ENCODE peak calls at places on chromosomes 7 and 10, in five cellular contexts. One of them, this sample, is unnamed.

GRCh38 chr10:16644146-16644545 is 122.5 kb upstream of the C1QL3 start:
- DNase-seq in GM23338: no peak
- DNase-seq in CD4-positive, alpha-beta T cell: no peak
- DNase-seq in transverse colon: no peak
- DNase-seq in PC-3: peak; percentile 71
- DNase-seq in this sample: no peak

GRCh38 chr10:75002351-75002725 is 109.1 kb upstream of the SAMD8 start:
- DNase-seq in transverse colon: no peak
- DNase-seq in GM23338: no peak
- DNase-seq in CD4-positive, alpha-beta T cell: no peak
- DNase-seq in PC-3: no peak
- DNase-seq in this sample: no peak

GRCh38 chr10:70135684-70136083 is 3.1 kb upstream of the AIFM2 start:
- DNase-seq in GM23338: no peak
- DNase-seq in CD4-positive, alpha-beta T cell: no peak
- DNase-seq in PC-3: no peak
- DNase-seq in transverse colon: no peak
- DNase-seq in this sample: no peak

GRCh38 chr10:121886181-121886580 is 41.6 kb downstream of the ATE1 start:
- DNase-seq in GM23338: no peak
- DNase-seq in CD4-positive, alpha-beta T cell: no peak
- DNase-seq in transverse colon: no peak
- DNase-seq in PC-3: no peak
- DNase-seq in this sample: no peak

GRCh38 chr7:75916259-75916658 is 1.3 kb downstream of the POR start:
- DNase-seq in CD4-positive, alpha-beta T cell: no peak
- DNase-seq in GM23338: no peak
- DNase-seq in transverse colon: no peak
- DNase-seq in PC-3: no peak
- DNase-seq in this sample: no peak

GRCh38 chr7:77685219-77685618 is 11.0 kb upstream of the RSBN1L start:
- DNase-seq in transverse colon: peak; percentile 26
- DNase-seq in GM23338: peak; percentile 61
- DNase-seq in CD4-positive, alpha-beta T cell: no peak
- DNase-seq in PC-3: peak; percentile 67
- DNase-seq in this sample: no peak

GRCh38 chr7:45001138-45001694 is 1.2 kb downstream of the CCM2 start:
- DNase-seq in CD4-positive, alpha-beta T cell: peak; percentile 65
- DNase-seq in GM23338: peak; percentile 71
- DNase-seq in PC-3: peak; percentile 31
- DNase-seq in transverse colon: peak; percentile 55
- DNase-seq in this sample: no peak

GRCh38 chr10:78139336-78139735 is 105.7 kb downstream of the RPS24 start:
- DNase-seq in GM23338: peak; percentile 28
- DNase-seq in CD4-positive, alpha-beta T cell: no peak
- DNase-seq in PC-3: no peak
- DNase-seq in transverse colon: no peak
- DNase-seq in this sample: no peak

GRCh38 chr7:82359426-82359825 is 84.2 kb downstream of the CACNA2D1 start:
- DNase-seq in transverse colon: no peak
- DNase-seq in GM23338: no peak
- DNase-seq in PC-3: no peak
- DNase-seq in CD4-positive, alpha-beta T cell: no peak
- DNase-seq in this sample: no peak

GRCh38 chr7:150627959-150628358 is 4.2 kb downstream of the GIMAP6 start:
- DNase-seq in CD4-positive, alpha-beta T cell: no peak
- DNase-seq in PC-3: no peak
- DNase-seq in GM23338: no peak
- DNase-seq in transverse colon: no peak
- DNase-seq in this sample: no peak

GRCh38 chr10:86836044-86836443 is 79.6 kb downstream of the BMPR1A start:
- DNase-seq in PC-3: peak; percentile 25
- DNase-seq in CD4-positive, alpha-beta T cell: no peak
- DNase-seq in GM23338: no peak
- DNase-seq in transverse colon: no peak
- DNase-seq in this sample: no peak

GRCh38 chr7:141452911-141453310 is 98.3 kb upstream of the AGK start:
- DNase-seq in PC-3: no peak
- DNase-seq in CD4-positive, alpha-beta T cell: no peak
- DNase-seq in transverse colon: no peak
- DNase-seq in GM23338: no peak
- DNase-seq in this sample: no peak

GRCh38 chr10:52615756-52616419 is 156.7 kb downstream of the MBL2 start:
- DNase-seq in CD4-positive, alpha-beta T cell: no peak
- DNase-seq in PC-3: peak; percentile 49
- DNase-seq in transverse colon: no peak
- DNase-seq in GM23338: no peak
- DNase-seq in this sample: no peak

GRCh38 chr10:68560916-68561691 is 967 bp downstream of the TET1 start:
- DNase-seq in transverse colon: peak; percentile 11
- DNase-seq in GM23338: peak; percentile 69
- DNase-seq in CD4-positive, alpha-beta T cell: no peak
- DNase-seq in PC-3: no peak
- DNase-seq in this sample: no peak

GRCh38 chr10:88883443-88883799 is 3.4 kb downstream of the STAMBPL1 start:
- DNase-seq in transverse colon: no peak
- DNase-seq in GM23338: no peak
- DNase-seq in CD4-positive, alpha-beta T cell: no peak
- DNase-seq in PC-3: no peak
- DNase-seq in this sample: no peak

GRCh38 chr10:88880287-88881094 is 446 bp downstream of the STAMBPL1 start:
- DNase-seq in GM23338: peak; percentile 87
- DNase-seq in CD4-positive, alpha-beta T cell: peak; percentile 65
- DNase-seq in PC-3: peak; percentile 79
- DNase-seq in transverse colon: peak; percentile 85
- DNase-seq in this sample: peak; percentile 80

GRCh38 chr10:88879754-88880286 is at the start of gene STAMBPL1:
- DNase-seq in GM23338: no peak
- DNase-seq in CD4-positive, alpha-beta T cell: peak; percentile 79
- DNase-seq in PC-3: peak; percentile 27
- DNase-seq in transverse colon: peak; percentile 77
- DNase-seq in this sample: no peak

GRCh38 chr10:88881335-88881734 is 1.3 kb downstream of the STAMBPL1 start:
- DNase-seq in GM23338: no peak
- DNase-seq in PC-3: no peak
- DNase-seq in CD4-positive, alpha-beta T cell: no peak
- DNase-seq in transverse colon: no peak
- DNase-seq in this sample: no peak

DNA sequence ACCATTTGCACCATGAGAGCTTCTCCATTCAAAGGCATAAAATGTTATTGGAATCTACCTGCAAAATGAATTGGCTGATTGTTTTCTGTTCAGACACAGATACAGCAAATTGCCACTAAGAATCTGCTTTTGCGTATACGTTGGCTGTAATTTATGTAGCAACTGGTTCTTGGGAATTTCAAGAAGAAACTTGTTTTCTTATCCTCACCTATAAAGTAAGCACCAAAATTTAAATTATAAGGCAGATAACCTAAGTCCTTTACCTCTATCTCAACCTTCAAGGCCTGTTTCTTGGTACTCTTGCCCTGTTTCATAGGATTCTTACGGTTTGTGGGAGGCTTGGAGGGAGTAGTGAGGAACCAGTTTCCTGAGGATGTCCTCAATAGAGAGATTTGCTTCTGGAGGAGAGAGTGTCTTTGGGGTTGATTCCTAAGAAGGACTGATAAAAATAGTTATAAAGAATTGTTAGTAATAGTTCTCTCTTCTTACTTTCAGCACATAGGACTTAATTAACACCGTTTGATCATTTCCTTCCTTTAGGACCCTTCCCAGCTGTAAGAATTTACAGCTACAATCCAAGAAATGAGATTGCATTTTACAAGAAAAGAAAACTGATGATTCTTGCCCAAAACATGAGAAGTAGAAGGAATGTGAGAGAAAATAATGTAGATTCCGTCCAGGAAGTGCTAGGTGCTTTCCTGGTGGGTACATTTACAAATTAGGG is 2.0 kb downstream of the STAMBPL1 start:
- DNase-seq in transverse colon: no peak
- DNase-seq in PC-3: no peak
- DNase-seq in CD4-positive, alpha-beta T cell: no peak
- DNase-seq in GM23338: no peak
- DNase-seq in this sample: no peak
- H3K27ac ChIP-seq in transverse colon: peak overlapping the region; percentile 92
- H3K27ac ChIP-seq in PC-3: peak overlapping the region; percentile 71
- H3K27ac ChIP-seq in CD4-positive, alpha-beta T cell: no peak overlapping the region
- H3K27ac ChIP-seq in GM23338: no peak overlapping the region
- H3K27ac ChIP-seq in this sample: no peak overlapping the region

DNA sequence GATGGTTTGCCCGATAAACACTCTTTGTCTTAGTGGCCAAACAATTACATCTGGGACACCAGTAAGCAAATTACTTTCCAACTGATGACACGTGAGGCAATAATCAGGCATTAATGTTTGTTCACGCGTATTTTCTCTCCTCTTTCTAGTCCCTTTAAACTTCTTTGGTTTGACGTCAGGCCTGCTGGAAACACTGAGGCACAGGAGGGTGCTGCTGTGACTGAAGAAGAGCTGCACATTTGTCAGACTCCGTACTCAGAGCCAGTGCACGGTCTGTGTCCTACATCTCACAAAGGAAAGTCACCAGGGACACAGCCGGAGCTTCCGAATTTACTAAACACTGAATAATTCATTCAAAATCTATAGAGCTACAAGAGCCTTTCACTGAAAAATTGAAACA is 57.6 kb upstream of the ANAPC16 start:
- DNase-seq in CD4-positive, alpha-beta T cell: no peak
- DNase-seq in PC-3: no peak
- DNase-seq in transverse colon: no peak
- DNase-seq in GM23338: no peak
- DNase-seq in this sample: no peak
- H3K27ac ChIP-seq in CD4-positive, alpha-beta T cell: no peak overlapping the region
- H3K27ac ChIP-seq in PC-3: no peak overlapping the region
- H3K27ac ChIP-seq in transverse colon: no peak overlapping the region
- H3K27ac ChIP-seq in GM23338: no peak overlapping the region
- H3K27ac ChIP-seq in this sample: peak overlapping the region; percentile 60

DNA sequence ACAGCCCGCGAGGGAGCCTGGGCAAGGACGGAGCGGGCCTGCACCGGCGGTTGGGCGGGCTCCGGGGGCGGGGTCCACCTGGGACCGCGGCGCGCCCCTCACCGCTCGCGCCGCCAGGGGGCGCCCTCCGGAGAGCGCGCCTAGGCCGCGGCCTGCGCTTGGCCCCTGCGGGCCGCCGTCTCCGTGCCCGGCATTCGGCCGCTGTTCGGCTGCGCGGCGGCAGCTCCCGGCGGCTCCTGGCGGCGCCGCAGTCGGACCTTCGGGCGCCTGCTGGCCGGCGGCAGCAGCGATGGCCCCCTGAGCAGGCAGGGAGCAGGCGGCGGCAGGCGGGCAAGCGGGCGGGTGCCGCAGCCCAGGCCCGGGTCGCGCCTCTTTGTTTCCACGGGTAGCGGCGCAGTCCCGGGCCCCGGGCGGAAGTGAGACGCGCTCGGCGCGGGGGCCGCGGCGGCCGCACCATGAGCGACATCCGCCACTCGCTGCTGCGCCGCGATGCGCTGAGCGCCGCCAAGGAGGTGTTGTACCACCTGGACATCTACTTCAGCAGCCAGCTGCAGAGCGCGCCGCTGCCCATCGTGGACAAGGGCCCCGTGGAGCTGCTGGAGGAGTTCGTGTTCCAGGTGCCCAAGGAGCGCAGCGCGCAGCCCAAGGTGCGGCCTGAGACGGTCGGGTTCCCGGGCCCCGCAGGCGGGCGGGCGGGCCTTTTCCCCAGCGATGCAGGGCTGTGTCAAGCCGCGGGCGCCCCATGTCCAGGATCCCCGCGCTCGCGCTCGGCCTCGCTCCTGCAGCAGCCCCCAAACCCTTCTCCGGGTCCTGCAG is at the start of gene INTS15:
- DNase-seq in transverse colon: peak; percentile 84
- DNase-seq in PC-3: peak; percentile 86
- DNase-seq in GM23338: peak; percentile 88
- DNase-seq in CD4-positive, alpha-beta T cell: peak; percentile 76
- DNase-seq in this sample: peak; percentile 51
- H3K27ac ChIP-seq in transverse colon: peak within 1 kb of the TSS; percentile 92
- H3K27ac ChIP-seq in PC-3: no peak within 1 kb of the TSS
- H3K27ac ChIP-seq in GM23338: no peak within 1 kb of the TSS
- H3K27ac ChIP-seq in CD4-positive, alpha-beta T cell: peak within 1 kb of the TSS; percentile 59
- H3K27ac ChIP-seq in this sample: peak within 1 kb of the TSS; percentile 52

DNA sequence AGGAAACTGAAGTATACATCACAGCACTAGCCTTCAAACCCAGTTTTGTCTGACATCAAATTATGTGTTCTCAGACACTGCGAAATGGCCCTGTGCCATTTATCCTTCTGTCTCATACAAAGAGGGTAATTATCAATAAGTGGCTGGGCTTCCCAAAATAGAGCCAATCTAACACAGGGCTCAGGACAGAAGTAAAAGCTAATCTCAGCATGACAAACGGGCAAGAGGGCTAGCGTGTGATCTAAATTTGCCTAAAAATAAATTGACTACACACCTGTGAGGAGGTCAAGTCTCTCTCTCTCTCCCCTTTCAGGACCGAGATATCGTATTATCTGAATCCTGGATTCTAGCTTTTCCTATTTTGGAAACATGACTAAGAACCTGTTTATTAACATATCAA is 67.2 kb downstream of the DGKB start:
- DNase-seq in CD4-positive, alpha-beta T cell: no peak
- DNase-seq in GM23338: no peak
- DNase-seq in PC-3: no peak
- DNase-seq in transverse colon: no peak
- DNase-seq in this sample: no peak
- H3K27ac ChIP-seq in CD4-positive, alpha-beta T cell: no peak overlapping the region
- H3K27ac ChIP-seq in GM23338: no peak overlapping the region
- H3K27ac ChIP-seq in PC-3: peak overlapping the region; percentile 87
- H3K27ac ChIP-seq in transverse colon: no peak overlapping the region
- H3K27ac ChIP-seq in this sample: no peak overlapping the region

GRCh38 chr7:27124979-27125689 is 5.4 kb downstream of the HOXA4 start:
- DNase-seq in GM23338: no peak
- DNase-seq in CD4-positive, alpha-beta T cell: no peak
- DNase-seq in transverse colon: no peak
- DNase-seq in PC-3: no peak
- DNase-seq in this sample: no peak
- H3K27ac ChIP-seq in GM23338: no peak overlapping the region
- H3K27ac ChIP-seq in CD4-positive, alpha-beta T cell: no peak overlapping the region
- H3K27ac ChIP-seq in transverse colon: peak overlapping the region; percentile 90
- H3K27ac ChIP-seq in PC-3: no peak overlapping the region
- H3K27ac ChIP-seq in this sample: no peak overlapping the region

GRCh38 chr10:79316671-79317431 is 30.4 kb upstream of the PPIF start:
- DNase-seq in PC-3: peak; percentile 55
- DNase-seq in transverse colon: no peak
- DNase-seq in CD4-positive, alpha-beta T cell: no peak
- DNase-seq in GM23338: no peak
- DNase-seq in this sample: no peak

GRCh38 chr10:79319372-79319771 is 27.9 kb upstream of the PPIF start:
- DNase-seq in GM23338: no peak
- DNase-seq in transverse colon: no peak
- DNase-seq in PC-3: no peak
- DNase-seq in CD4-positive, alpha-beta T cell: no peak
- DNase-seq in this sample: no peak

GRCh38 chr10:79315602-79315920 is 31.7 kb upstream of the PPIF start:
- DNase-seq in CD4-positive, alpha-beta T cell: no peak
- DNase-seq in transverse colon: no peak
- DNase-seq in PC-3: no peak
- DNase-seq in GM23338: no peak
- DNase-seq in this sample: no peak

GRCh38 chr10:79320785-79321493 is 26.3 kb upstream of the PPIF start:
- DNase-seq in GM23338: no peak
- DNase-seq in CD4-positive, alpha-beta T cell: no peak
- DNase-seq in transverse colon: no peak
- DNase-seq in PC-3: peak; percentile 100
- DNase-seq in this sample: no peak

GRCh38 chr10:79318369-79318768 is 28.9 kb upstream of the PPIF start:
- DNase-seq in transverse colon: no peak
- DNase-seq in GM23338: no peak
- DNase-seq in PC-3: no peak
- DNase-seq in CD4-positive, alpha-beta T cell: no peak
- DNase-seq in this sample: no peak
- H3K27ac ChIP-seq in transverse colon: no peak overlapping the region
- H3K27ac ChIP-seq in GM23338: peak overlapping the region; percentile 74
- H3K27ac ChIP-seq in PC-3: peak overlapping the region; percentile 63
- H3K27ac ChIP-seq in CD4-positive, alpha-beta T cell: no peak overlapping the region
- H3K27ac ChIP-seq in this sample: no peak overlapping the region